ENCODE peak calls at places on chromosomes 12 and 14, in seven cellular contexts. B, R, Q, D, L, O and X are unnamed samples.

GRCh38 chr14:70359076-70359424 is 433 bp downstream of the COX16 start:
- DNase-seq in Q (no peak), B (no peak), O (no peak), R (no peak), D (no peak), L (no peak), X (no peak)

GRCh38 chr14:29645117-29645516 is 282.5 kb downstream of the PRKD1 start:
- DNase-seq in R (no peak), O (no peak), D (no peak), B (no peak), Q (no peak), L (no peak), X (no peak)

GRCh38 chr12:88627501-88627900 is 47.2 kb upstream of the KITLG start:
- DNase-seq in B (no peak), R (no peak), L (no peak), O (no peak), D (no peak), Q (no peak), X (no peak)

GRCh38 chr12:15074351-15074750 is 101.5 kb downstream of the PDE6H start:
- DNase-seq in O (no peak), Q (no peak), R (no peak), B (no peak), D (no peak), L (no peak), X (no peak)

GRCh38 chr14:89260898-89261297 is 156.1 kb downstream of the FOXN3 start:
- DNase-seq in R (no peak), B (no peak), D (no peak), L (no peak), O (no peak), Q (no peak), X (no peak)

GRCh38 chr12:72273851-72274284 is 1.7 kb downstream of the TRHDE start:
- DNase-seq in O (no peak), Q (no peak), L (no peak), R (no peak), B (no peak), D (no peak), X (no peak)

GRCh38 chr12:82964446-82964845 is 277.7 kb downstream of the TMTC2 start:
- DNase-seq in B (no peak), Q (no peak), O (no peak), D (no peak), R (no peak), L (no peak), X (no peak)

GRCh38 chr12:91144053-91144452 is 32.8 kb upstream of the LUM start:
- DNase-seq in D (no peak), L (no peak), B (no peak), R (no peak), O (no peak), Q (no peak), X (no peak)

GRCh38 chr14:30908826-30909225 is 34.5 kb downstream of the COCH start:
- DNase-seq in R (no peak), Q (no peak), O (no peak), D (no peak), B (no peak), L (no peak), X (no peak)

GRCh38 chr12:3777206-3777809 is 24.4 kb upstream of the CRACR2A start:
- DNase-seq in Q (no peak), O (no peak), B (peak), R (no peak), L (no peak), D (peak), X (no peak)

GRCh38 chr14:82029038-82029437 is 495.4 kb upstream of the SEL1L start:
- DNase-seq in D (no peak), L (no peak), B (no peak), Q (no peak), R (no peak), O (no peak), X (no peak)

GRCh38 chr12:100435948-100436347 is 37.7 kb upstream of the NR1H4 start:
- DNase-seq in B (no peak), D (no peak), O (no peak), R (no peak), L (no peak), Q (no peak), X (no peak)

GRCh38 chr12:84508325-84508861 is 404.2 kb downstream of the SLC6A15 start:
- DNase-seq in D (no peak), O (peak), L (no peak), Q (no peak), B (peak), R (no peak), X (peak)

GRCh38 chr14:54126947-54127346 is 170.3 kb upstream of the BMP4 start:
- DNase-seq in O (no peak), R (no peak), Q (no peak), L (no peak), D (no peak), B (no peak), X (no peak)

GRCh38 chr14:28305938-28306337 is 460.6 kb upstream of the FOXG1 start:
- DNase-seq in L (no peak), O (no peak), R (no peak), Q (no peak), D (no peak), B (no peak), X (no peak)

GRCh38 chr12:42633594-42633993 is 44.0 kb upstream of the PRICKLE1 start:
- DNase-seq in R (no peak), O (no peak), L (no peak), D (no peak), B (no peak), Q (no peak), X (no peak)

GRCh38 chr12:6925543-6926279 is 2.0 kb upstream of the ATN1 start:
- DNase-seq in O (peak), Q (peak), L (peak), D (no peak), R (no peak), B (peak), X (peak)

GRCh38 chr14:67934087-67934486 is 114.5 kb downstream of the RAD51B start:
- DNase-seq in D (peak), Q (no peak), L (no peak), R (no peak), B (peak), O (no peak), X (peak)

GRCh38 chr12:124686001-124686884 is 118.8 kb upstream of the NCOR2 start:
- DNase-seq in B (peak), R (no peak), O (no peak), D (no peak), L (no peak), Q (no peak), X (no peak)

GRCh38 chr12:127909031-127909430 is 357.9 kb upstream of the TMEM132C start:
- DNase-seq in D (no peak), Q (no peak), L (no peak), R (no peak), B (no peak), O (no peak), X (no peak)

GRCh38 chr14:58059121-58059520 is 92.9 kb downstream of the ARMH4 start:
- DNase-seq in D (no peak), B (no peak), O (no peak), L (no peak), R (no peak), Q (no peak), X (no peak)

DNA sequence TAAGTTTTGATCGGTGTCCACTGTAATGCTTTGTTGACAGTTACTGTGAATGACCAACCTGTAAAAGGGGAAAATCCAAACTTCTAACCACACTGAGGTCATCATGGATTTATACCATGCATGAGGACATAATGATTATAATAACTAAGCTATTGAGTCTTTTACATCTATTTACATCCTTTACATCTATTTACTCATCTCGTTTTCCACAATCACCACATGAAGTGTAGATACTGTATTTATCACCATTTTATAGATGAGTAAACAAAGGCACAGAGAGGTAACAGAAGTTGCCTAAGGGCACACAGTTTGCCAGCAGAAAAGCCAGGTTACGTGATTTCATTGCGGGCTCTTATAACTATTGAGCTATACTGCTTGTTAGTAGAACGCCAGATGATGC is 27.9 kb upstream of the EID3 start:
- DNase-seq in Q (no peak), O (no peak), B (peak), L (no peak), D (no peak), R (no peak), X (no peak)
- H3K4me3 ChIP-seq in Q (no peak), O (no peak), B (peak), L (no peak), D (no peak), R (no peak), X (no peak)

GRCh38 chr12:49750027-49750977 is 8.9 kb downstream of the TMBIM6 start:
- DNase-seq in B (peak), L (no peak), O (no peak), D (peak), R (no peak), Q (no peak), X (no peak)
- TF ChIP-seq CTCF in B (no peak), L (no peak), O (no peak), D (peak), R (no peak), Q (no peak), X (no peak)

GRCh38 chr14:61280526-61281185 is 482 bp downstream of the TMEM30B start:
- DNase-seq in Q (peak), R (peak), B (peak), L (peak), O (no peak), D (no peak), X (no peak)
- H3K4me3 ChIP-seq in Q (peak), R (peak), B (peak), L (peak), O (peak), D (no peak), X (peak)

DNA sequence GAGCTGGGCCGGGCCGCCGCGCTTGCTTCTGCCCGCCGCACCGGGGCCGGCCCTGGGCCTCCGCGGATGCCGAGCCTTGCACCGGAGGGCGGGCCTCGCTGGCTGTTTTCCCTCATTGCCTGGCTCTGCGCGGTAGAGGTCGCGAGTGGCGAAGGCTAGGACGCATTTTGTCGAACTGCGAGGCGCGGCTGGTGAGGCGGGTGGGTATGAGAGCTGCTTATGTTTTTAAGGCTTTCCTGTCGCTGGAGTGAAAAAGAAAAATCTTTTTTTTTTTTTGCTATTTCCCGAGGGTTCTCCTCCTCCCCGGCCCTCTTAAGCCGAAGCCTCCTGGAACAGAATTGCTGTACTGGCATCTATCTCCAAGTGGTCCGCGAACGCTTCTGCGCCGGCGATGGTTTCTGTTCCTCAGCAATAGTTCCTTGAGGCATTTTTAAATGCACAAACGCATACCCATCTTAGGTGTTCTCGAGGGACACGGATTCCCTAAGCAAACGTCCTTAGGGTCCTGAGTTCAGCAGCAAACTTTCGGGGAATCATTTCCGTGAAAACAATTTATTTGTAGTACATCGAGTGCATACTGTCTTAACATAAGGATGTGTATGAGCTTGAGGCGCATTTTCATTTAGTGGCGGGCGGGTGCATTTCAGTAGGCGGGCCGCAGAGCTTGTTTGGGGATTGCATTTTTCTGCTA is 631 bp downstream of the RESF1 start:
- DNase-seq in L (peak), O (no peak), Q (peak), D (peak), R (peak), B (peak), X (no peak)
- TF ChIP-seq CTCF in L (no peak), O (peak), Q (no peak), D (peak), R (no peak), B (peak), X (peak)

GRCh38 chr12:18079541-18080230 is 10.3 kb downstream of the RERGL start:
- DNase-seq in R (no peak), B (no peak), Q (no peak), L (no peak), O (no peak), D (no peak), X (no peak)
- H3K4me3 ChIP-seq in R (no peak), B (no peak), Q (no peak), L (no peak), O (no peak), D (no peak), X (no peak)

DNA sequence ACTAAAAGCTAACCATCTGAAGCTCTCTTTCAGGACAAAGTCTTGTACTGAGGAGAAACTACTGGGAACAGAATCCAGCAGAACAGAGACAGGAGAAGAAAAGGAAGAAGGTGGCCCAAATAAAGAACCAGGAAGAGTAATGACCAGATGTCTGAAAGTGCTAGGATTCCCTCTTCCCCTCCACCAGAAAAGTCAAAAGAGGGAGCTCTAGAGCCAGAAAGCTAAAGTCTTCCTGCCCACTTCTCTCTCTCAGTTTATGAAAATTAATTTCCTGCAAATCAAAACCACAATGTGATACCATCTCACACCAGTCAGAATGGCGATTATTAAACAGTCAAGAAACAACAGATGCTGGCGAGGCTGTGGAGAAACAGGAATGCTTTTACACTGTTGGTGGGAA is 47.2 kb downstream of the SPPL3 start:
- DNase-seq in L (no peak), O (no peak), B (no peak), Q (no peak), D (no peak), R (no peak), X (no peak)
- TF ChIP-seq CTCF in L (peak), O (peak), B (peak), Q (no peak), D (peak), R (no peak), X (no peak)